ENCODE peak calls at places on chromosome 18, in seven cellular contexts. Z is effector CD4-positive, alpha-beta T cell; W is T47D; H is activated naive CD8-positive, alpha-beta T cell treated with anti-CD3 and anti-CD28 coated beads, Interleukin-2, amount 50 U/mL, for 16 hours; E is AML-193; Q is HuH-7.5; T is RPMI7951. O is an unnamed sample.

GRCh38 chr18:47613929-47614328 is 316.5 kb downstream of the SMAD2 start:
- DNase-seq in W (no peak), E (no peak), Q (no peak), T (no peak), Z (no peak), H (no peak), O (no peak)

GRCh38 chr18:67456691-67457090 is 59.8 kb downstream of the DSEL start:
- DNase-seq in Z (no peak), Q (no peak), E (no peak), W (no peak), H (no peak), T (no peak), O (no peak)

GRCh38 chr18:23236876-23237468 is 101.7 kb downstream of the CABLES1 start:
- DNase-seq in W (no peak), T (no peak), Z (no peak), E (no peak), H (no peak), Q (no peak), O (no peak)

GRCh38 chr18:69626643-69627242 is 226.1 kb downstream of the DOK6 start:
- DNase-seq in Q (no peak), T (no peak), W (no peak), E (no peak), Z (no peak), H (no peak), O (no peak)

GRCh38 chr18:45684341-45685115 is 39.5 kb upstream of the SLC14A1 start:
- DNase-seq in H (no peak), Z (no peak), T (no peak), W (no peak), E (no peak), Q (no peak), O (no peak)

GRCh38 chr18:23847321-23847986 is 158.2 kb downstream of the LAMA3 start:
- DNase-seq in H (no peak), Q (no peak), E (no peak), W (no peak), T (no peak), Z (no peak), O (no peak)

GRCh38 chr18:47254341-47254939 is 3.0 kb upstream of the SKOR2 start:
- DNase-seq in Z (no peak), Q (no peak), H (no peak), W (peak), E (no peak), T (peak), O (peak)

GRCh38 chr18:20971886-20972267 is 139.7 kb downstream of the ROCK1 start:
- DNase-seq in H (no peak), E (peak), T (peak), Q (peak), Z (no peak), W (peak), O (no peak)

GRCh38 chr18:7117390-7118355 is at the start of gene LAMA1:
- DNase-seq in Z (no peak), W (no peak), E (no peak), H (no peak), T (no peak), Q (no peak), O (no peak)

GRCh38 chr18:29184654-29185053 is 1007.7 kb upstream of the CDH2 start:
- DNase-seq in Z (no peak), Q (no peak), H (no peak), W (no peak), T (peak), E (no peak), O (no peak)